ENCODE peak calls at places on chromosomes 3 and 15, in four cellular contexts. One of them, this sample, is unnamed.

GRCh38 chr15:52976050-52976449 is 185.9 kb upstream of the ONECUT1 start:
- DNase-seq in CD4-positive, alpha-beta T cell: no peak
- DNase-seq in psoas muscle: no peak
- DNase-seq in PC-3: no peak
- DNase-seq in this sample: no peak

GRCh38 chr3:29255854-29256696 is 24.8 kb upstream of the RBMS3 start:
- DNase-seq in psoas muscle: no peak
- DNase-seq in PC-3: peak; percentile 90
- DNase-seq in CD4-positive, alpha-beta T cell: no peak
- DNase-seq in this sample: no peak

GRCh38 chr15:78675617-78676360 is 34.8 kb upstream of the CHRNB4 start:
- DNase-seq in PC-3: no peak
- DNase-seq in CD4-positive, alpha-beta T cell: no peak
- DNase-seq in psoas muscle: no peak
- DNase-seq in this sample: no peak

GRCh38 chr15:37059051-37059450 is 41.3 kb downstream of the MEIS2 start:
- DNase-seq in psoas muscle: no peak
- DNase-seq in PC-3: peak; percentile 92
- DNase-seq in CD4-positive, alpha-beta T cell: no peak
- DNase-seq in this sample: no peak

GRCh38 chr3:14787630-14788029 is 31.1 kb upstream of the FGD5 start:
- DNase-seq in CD4-positive, alpha-beta T cell: no peak
- DNase-seq in PC-3: no peak
- DNase-seq in psoas muscle: no peak
- DNase-seq in this sample: no peak

GRCh38 chr15:68767833-68768232 is 52.9 kb downstream of the ANP32A start:
- DNase-seq in CD4-positive, alpha-beta T cell: no peak
- DNase-seq in PC-3: no peak
- DNase-seq in psoas muscle: no peak
- DNase-seq in this sample: no peak

GRCh38 chr15:72725446-72725845 is 39.4 kb downstream of the BBS4 start:
- DNase-seq in psoas muscle: no peak
- DNase-seq in PC-3: no peak
- DNase-seq in CD4-positive, alpha-beta T cell: no peak
- DNase-seq in this sample: no peak

GRCh38 chr3:114624676-114625181 is 330.9 kb downstream of the TIGIT start:
- DNase-seq in psoas muscle: peak; percentile 95
- DNase-seq in CD4-positive, alpha-beta T cell: no peak
- DNase-seq in PC-3: peak; percentile 70
- DNase-seq in this sample: peak; percentile 97

GRCh38 chr3:133383175-133383574 is 16.7 kb upstream of the BFSP2 start:
- DNase-seq in PC-3: peak; percentile 86
- DNase-seq in CD4-positive, alpha-beta T cell: no peak
- DNase-seq in psoas muscle: no peak
- DNase-seq in this sample: no peak

GRCh38 chr3:14962762-14963161 is 15.4 kb downstream of the NR2C2 start:
- DNase-seq in CD4-positive, alpha-beta T cell: no peak
- DNase-seq in psoas muscle: no peak
- DNase-seq in PC-3: peak; percentile 44
- DNase-seq in this sample: no peak

GRCh38 chr3:138493804-138494606 is 59.6 kb downstream of the ESYT3 start:
- DNase-seq in PC-3: peak; percentile 75
- DNase-seq in psoas muscle: no peak
- DNase-seq in CD4-positive, alpha-beta T cell: no peak
- DNase-seq in this sample: no peak

GRCh38 chr3:108091498-108092259 is 848 bp upstream of the CD47 start:
- DNase-seq in PC-3: peak; percentile 11
- DNase-seq in psoas muscle: no peak
- DNase-seq in CD4-positive, alpha-beta T cell: peak; percentile 37
- DNase-seq in this sample: no peak

GRCh38 chr15:55283295-55284147 is 6.1 kb downstream of the RAB27A start:
- DNase-seq in PC-3: no peak
- DNase-seq in psoas muscle: no peak
- DNase-seq in CD4-positive, alpha-beta T cell: no peak
- DNase-seq in this sample: no peak

GRCh38 chr3:180870008-180870733 is 42.3 kb upstream of the FXR1 start:
- DNase-seq in PC-3: no peak
- DNase-seq in CD4-positive, alpha-beta T cell: no peak
- DNase-seq in psoas muscle: peak; percentile 49
- DNase-seq in this sample: no peak

GRCh38 chr3:103388214-103388613 is 953.4 kb downstream of the ZPLD1 start:
- DNase-seq in psoas muscle: no peak
- DNase-seq in PC-3: no peak
- DNase-seq in CD4-positive, alpha-beta T cell: no peak
- DNase-seq in this sample: no peak

GRCh38 chr15:58483316-58483715 is 51.5 kb downstream of the LIPC start:
- DNase-seq in PC-3: no peak
- DNase-seq in CD4-positive, alpha-beta T cell: no peak
- DNase-seq in psoas muscle: no peak
- DNase-seq in this sample: no peak

GRCh38 chr15:31396881-31397560 is 70.4 kb downstream of the KLF13 start:
- DNase-seq in psoas muscle: peak; percentile 86
- DNase-seq in PC-3: peak; percentile 70
- DNase-seq in CD4-positive, alpha-beta T cell: no peak
- DNase-seq in this sample: peak; percentile 76

GRCh38 chr15:52236015-52236414 is 44.8 kb upstream of the GNB5 start:
- DNase-seq in PC-3: no peak
- DNase-seq in psoas muscle: no peak
- DNase-seq in CD4-positive, alpha-beta T cell: no peak
- DNase-seq in this sample: no peak

GRCh38 chr3:145118303-145118702 is 1042.7 kb downstream of the PLOD2 start:
- DNase-seq in psoas muscle: no peak
- DNase-seq in CD4-positive, alpha-beta T cell: no peak
- DNase-seq in PC-3: no peak
- DNase-seq in this sample: no peak

GRCh38 chr15:37907136-37907535 is 27.3 kb upstream of the TMCO5A start:
- DNase-seq in PC-3: peak; percentile 71
- DNase-seq in psoas muscle: no peak
- DNase-seq in CD4-positive, alpha-beta T cell: no peak
- DNase-seq in this sample: no peak

GRCh38 chr3:179991877-179992276 is 44.9 kb downstream of the PEX5L start:
- DNase-seq in psoas muscle: no peak
- DNase-seq in PC-3: peak; percentile 68
- DNase-seq in CD4-positive, alpha-beta T cell: no peak
- DNase-seq in this sample: no peak

GRCh38 chr3:147413712-147414325 is 4.7 kb downstream of the ZIC1 start:
- DNase-seq in PC-3: no peak
- DNase-seq in CD4-positive, alpha-beta T cell: no peak
- DNase-seq in psoas muscle: no peak
- DNase-seq in this sample: no peak

GRCh38 chr15:22227961-22228762 is 147.8 kb downstream of the OR4M2 start:
- DNase-seq in PC-3: no peak
- DNase-seq in psoas muscle: no peak
- DNase-seq in CD4-positive, alpha-beta T cell: no peak
- DNase-seq in this sample: no peak

GRCh38 chr15:43316007-43316968 is 14.1 kb downstream of the LCMT2 start:
- DNase-seq in PC-3: no peak
- DNase-seq in CD4-positive, alpha-beta T cell: no peak
- DNase-seq in psoas muscle: no peak
- DNase-seq in this sample: no peak

GRCh38 chr3:195186041-195186709 is 84.8 kb downstream of the XXYLT1 start:
- DNase-seq in psoas muscle: no peak
- DNase-seq in CD4-positive, alpha-beta T cell: no peak
- DNase-seq in PC-3: no peak
- DNase-seq in this sample: no peak

GRCh38 chr3:194257030-194257657 is 94.0 kb downstream of the CPN2 start:
- DNase-seq in PC-3: no peak
- DNase-seq in CD4-positive, alpha-beta T cell: no peak
- DNase-seq in psoas muscle: no peak
- DNase-seq in this sample: no peak

DNA sequence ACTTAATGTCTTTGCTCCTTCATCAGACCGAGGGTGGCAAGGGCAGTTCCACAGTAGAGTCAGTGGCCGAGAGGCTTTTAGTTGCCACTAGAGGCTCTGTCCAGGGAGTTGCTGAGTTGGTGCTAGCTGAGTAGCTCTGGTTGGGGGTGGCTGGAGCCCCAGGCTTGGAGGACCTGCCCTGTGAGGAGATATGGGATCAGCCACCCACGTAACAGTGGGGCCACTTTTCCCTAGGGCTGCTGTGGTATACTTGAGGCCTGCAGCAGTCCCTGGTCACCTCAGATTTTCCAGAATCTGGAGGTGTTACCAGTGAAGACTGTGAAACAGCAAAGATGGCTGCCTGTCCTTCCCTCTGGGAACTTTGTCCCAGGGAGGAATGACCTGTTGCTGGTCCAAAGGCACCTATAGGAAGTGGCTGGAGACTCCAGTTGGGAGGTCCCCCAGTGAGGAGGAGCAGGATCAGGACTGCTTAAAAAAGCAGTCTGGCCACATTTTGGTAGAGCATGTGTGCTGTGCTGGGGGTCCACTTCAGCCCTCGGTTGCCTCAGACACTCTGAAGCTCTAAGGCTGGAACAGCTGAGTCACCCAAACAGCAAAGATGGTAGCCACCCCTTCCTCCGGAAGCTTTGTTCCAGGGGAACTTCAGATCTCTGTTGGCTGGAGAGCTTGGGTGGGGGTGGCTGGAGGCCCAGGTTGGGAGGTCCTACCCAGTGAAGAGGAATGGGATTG is 72.9 kb downstream of the AKAP13 start:
- DNase-seq in psoas muscle: no peak
- DNase-seq in PC-3: no peak
- DNase-seq in CD4-positive, alpha-beta T cell: no peak
- DNase-seq in this sample: no peak
- H3K27ac ChIP-seq in psoas muscle: no peak overlapping the region
- H3K27ac ChIP-seq in PC-3: no peak overlapping the region
- H3K27ac ChIP-seq in CD4-positive, alpha-beta T cell: no peak overlapping the region
- H3K27ac ChIP-seq in this sample: no peak overlapping the region

DNA sequence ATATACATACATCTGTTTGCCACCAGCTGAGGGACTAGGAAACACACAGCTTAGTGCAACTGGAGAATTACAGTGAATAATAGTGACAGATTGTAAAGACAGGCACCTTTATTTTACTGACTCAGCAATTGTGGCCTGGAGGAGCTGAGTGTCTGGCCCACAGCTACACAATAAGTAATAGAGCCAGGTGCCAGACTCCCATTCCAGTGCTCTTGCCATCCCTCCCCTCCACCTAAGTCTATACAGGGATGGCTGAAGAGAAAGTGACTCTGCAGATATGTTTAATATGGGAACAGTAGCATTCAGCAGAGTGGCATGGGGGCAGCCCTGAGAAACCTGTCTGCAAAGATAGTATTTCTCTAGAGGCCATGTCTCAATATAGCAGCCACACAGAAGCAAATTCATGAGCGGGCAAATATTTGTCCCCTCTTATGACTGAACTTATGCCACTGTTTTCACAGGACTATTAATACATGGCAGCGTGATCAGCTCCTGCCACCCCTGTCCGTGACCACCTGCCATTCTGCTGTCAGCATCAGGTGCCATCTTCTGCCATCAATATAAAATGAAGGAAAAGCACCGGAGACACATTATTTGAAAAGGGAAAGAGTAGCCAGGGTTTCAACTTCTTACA is 42.1 kb downstream of the NEK10 start:
- DNase-seq in psoas muscle: no peak
- DNase-seq in PC-3: no peak
- DNase-seq in CD4-positive, alpha-beta T cell: no peak
- DNase-seq in this sample: no peak
- H3K27ac ChIP-seq in psoas muscle: peak overlapping the region; percentile 88
- H3K27ac ChIP-seq in PC-3: peak overlapping the region; percentile 46
- H3K27ac ChIP-seq in CD4-positive, alpha-beta T cell: no peak overlapping the region
- H3K27ac ChIP-seq in this sample: no peak overlapping the region

DNA sequence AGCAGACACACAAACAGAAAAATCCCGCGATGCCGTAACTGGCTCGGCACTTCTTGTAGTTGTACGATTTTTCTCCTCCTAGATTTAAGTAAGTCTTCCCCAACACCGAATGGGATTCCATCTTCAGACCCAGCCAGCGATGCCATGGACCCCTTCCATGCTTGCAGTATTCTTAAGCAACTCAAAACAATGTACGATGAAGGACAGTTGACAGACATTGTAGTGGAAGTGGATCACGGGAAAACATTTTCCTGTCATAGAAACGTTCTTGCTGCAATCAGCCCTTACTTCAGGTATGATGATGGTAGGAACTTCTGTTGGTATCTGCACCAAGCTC is 760 bp downstream of the KBTBD8 start:
- DNase-seq in psoas muscle: no peak
- DNase-seq in CD4-positive, alpha-beta T cell: no peak
- DNase-seq in PC-3: no peak
- DNase-seq in this sample: no peak
- H3K27ac ChIP-seq in psoas muscle: peak overlapping the region; percentile 86
- H3K27ac ChIP-seq in CD4-positive, alpha-beta T cell: peak overlapping the region; percentile 67
- H3K27ac ChIP-seq in PC-3: no peak overlapping the region
- H3K27ac ChIP-seq in this sample: peak overlapping the region; percentile 64

GRCh38 chr15:90598053-90598577 is 68.4 kb downstream of the CRTC3 start:
- DNase-seq in PC-3: no peak
- DNase-seq in psoas muscle: peak; percentile 44
- DNase-seq in CD4-positive, alpha-beta T cell: no peak
- DNase-seq in this sample: no peak
- H3K27ac ChIP-seq in PC-3: no peak overlapping the region
- H3K27ac ChIP-seq in psoas muscle: peak overlapping the region; percentile 65
- H3K27ac ChIP-seq in CD4-positive, alpha-beta T cell: peak overlapping the region; percentile 81
- H3K27ac ChIP-seq in this sample: peak overlapping the region; percentile 78

GRCh38 chr15:81016253-81017068 is 15.7 kb downstream of the TLNRD1 start:
- DNase-seq in psoas muscle: no peak
- DNase-seq in CD4-positive, alpha-beta T cell: no peak
- DNase-seq in PC-3: no peak
- DNase-seq in this sample: no peak
- H3K27ac ChIP-seq in psoas muscle: no peak overlapping the region
- H3K27ac ChIP-seq in CD4-positive, alpha-beta T cell: no peak overlapping the region
- H3K27ac ChIP-seq in PC-3: no peak overlapping the region
- H3K27ac ChIP-seq in this sample: no peak overlapping the region

GRCh38 chr15:67194171-67195114 is 60.0 kb downstream of the AAGAB start:
- DNase-seq in PC-3: no peak
- DNase-seq in psoas muscle: peak; percentile 35
- DNase-seq in CD4-positive, alpha-beta T cell: no peak
- DNase-seq in this sample: no peak
- H3K27ac ChIP-seq in PC-3: no peak overlapping the region
- H3K27ac ChIP-seq in psoas muscle: peak overlapping the region; percentile 90
- H3K27ac ChIP-seq in CD4-positive, alpha-beta T cell: no peak overlapping the region
- H3K27ac ChIP-seq in this sample: peak overlapping the region; percentile 62

DNA sequence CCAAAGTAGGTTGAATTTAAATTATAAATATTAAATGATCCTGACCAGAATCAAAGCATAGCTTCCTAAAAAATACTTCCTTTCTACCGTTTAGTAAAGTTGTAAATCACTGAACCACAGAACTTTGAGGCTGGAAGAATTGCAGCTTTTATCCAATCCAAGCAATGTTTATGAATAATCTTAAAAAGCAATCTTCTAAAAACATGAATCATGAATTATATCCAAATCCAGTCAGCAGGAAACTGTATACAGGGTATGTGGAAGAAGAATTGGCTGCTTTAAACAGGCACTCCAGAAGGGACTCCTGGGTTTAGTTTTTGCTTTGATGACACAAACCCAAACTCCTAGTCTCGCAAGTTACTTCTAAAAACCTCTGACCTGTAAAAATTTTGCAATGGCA is 30.1 kb downstream of the HEG1 start:
- DNase-seq in psoas muscle: no peak
- DNase-seq in CD4-positive, alpha-beta T cell: no peak
- DNase-seq in PC-3: no peak
- DNase-seq in this sample: no peak
- H3K27ac ChIP-seq in psoas muscle: no peak overlapping the region
- H3K27ac ChIP-seq in CD4-positive, alpha-beta T cell: no peak overlapping the region
- H3K27ac ChIP-seq in PC-3: no peak overlapping the region
- H3K27ac ChIP-seq in this sample: no peak overlapping the region

GRCh38 chr15:74863239-74864056 is 9.7 kb downstream of the SCAMP2 start:
- DNase-seq in psoas muscle: no peak
- DNase-seq in CD4-positive, alpha-beta T cell: no peak
- DNase-seq in PC-3: peak; percentile 63
- DNase-seq in this sample: no peak
- H3K27ac ChIP-seq in psoas muscle: peak overlapping the region; percentile 53
- H3K27ac ChIP-seq in CD4-positive, alpha-beta T cell: no peak overlapping the region
- H3K27ac ChIP-seq in PC-3: peak overlapping the region; percentile 70
- H3K27ac ChIP-seq in this sample: no peak overlapping the region

This sample was measured in thoracic aorta.